ENCODE peak calls at places on chromosomes 4 and X, in six cellular contexts. E is keratinocyte, T is DND-41, Z is PC-3, F is trophoblast cell, K is H9. V is an unnamed sample.

GRCh38 chr4:169024762-169025161 is 14.7 kb upstream of the CBR4 start:
- DNase-seq in E (no peak), T (no peak), Z (peak), F (no peak), K (no peak), V (peak)

GRCh38 chr4:96983830-96984229 is 1143.9 kb downstream of the PDHA2 start:
- DNase-seq in E (no peak), T (peak), Z (no peak), F (no peak), K (no peak), V (no peak)

GRCh38 chr4:63841266-63841665 is 568.0 kb downstream of the TECRL start:
- DNase-seq in E (no peak), T (no peak), Z (no peak), F (no peak), K (no peak), V (no peak)

GRCh38 chrX:72245461-72246089 is 6.7 kb upstream of the ERCC6L start:
- DNase-seq in E (no peak), T (peak), Z (peak), F (peak), K (peak), V (peak)

GRCh38 chrX:68503830-68504229 is 5.0 kb downstream of the YIPF6 start:
- DNase-seq in E (no peak), T (no peak), Z (peak), F (peak), K (no peak), V (peak)

GRCh38 chr4:123520376-123520775 is 123.8 kb downstream of the SPRY1 start:
- DNase-seq in E (no peak), T (no peak), Z (no peak), F (no peak), K (no peak), V (no peak)

GRCh38 chr4:145720656-145721055 is 40.7 kb downstream of the C4orf51 start:
- DNase-seq in E (no peak), T (no peak), Z (no peak), F (no peak), K (no peak), V (no peak)

GRCh38 chr4:81003549-81004240 is 26.8 kb upstream of the BMP3 start:
- DNase-seq in E (no peak), T (no peak), Z (no peak), F (no peak), K (no peak), V (no peak)

GRCh38 chrX:41561045-41561444 is 113.9 kb downstream of the NYX start:
- DNase-seq in E (no peak), T (peak), Z (peak), F (no peak), K (no peak), V (peak)

GRCh38 chr4:75251547-75251946 is 262.7 kb downstream of the RCHY1 start:
- DNase-seq in E (no peak), T (no peak), Z (no peak), F (no peak), K (no peak), V (no peak)

GRCh38 chrX:127877358-127877757 is 174.8 kb downstream of the ACTRT1 start:
- DNase-seq in E (no peak), T (no peak), Z (no peak), F (no peak), K (no peak), V (no peak)

GRCh38 chr4:121599049-121599448 is 97.7 kb downstream of the ANXA5 start:
- DNase-seq in E (no peak), T (no peak), Z (no peak), F (no peak), K (no peak), V (no peak)

GRCh38 chrX:127207326-127207725 is 387.8 kb downstream of the PRR32 start:
- DNase-seq in E (no peak), T (no peak), Z (no peak), F (no peak), K (no peak), V (no peak)

GRCh38 chrX:7047951-7048350 is 99.6 kb upstream of the STS start:
- DNase-seq in E (no peak), T (no peak), Z (peak), F (no peak), K (no peak), V (no peak)

GRCh38 chr4:37976513-37976912 is 16.3 kb downstream of the PTTG2 start:
- DNase-seq in E (no peak), T (no peak), Z (no peak), F (peak), K (no peak), V (peak)

GRCh38 chrX:111955916-111956315 is 79.9 kb downstream of the TRPC5OS start:
- DNase-seq in E (no peak), T (no peak), Z (no peak), F (no peak), K (no peak), V (no peak)

DNA sequence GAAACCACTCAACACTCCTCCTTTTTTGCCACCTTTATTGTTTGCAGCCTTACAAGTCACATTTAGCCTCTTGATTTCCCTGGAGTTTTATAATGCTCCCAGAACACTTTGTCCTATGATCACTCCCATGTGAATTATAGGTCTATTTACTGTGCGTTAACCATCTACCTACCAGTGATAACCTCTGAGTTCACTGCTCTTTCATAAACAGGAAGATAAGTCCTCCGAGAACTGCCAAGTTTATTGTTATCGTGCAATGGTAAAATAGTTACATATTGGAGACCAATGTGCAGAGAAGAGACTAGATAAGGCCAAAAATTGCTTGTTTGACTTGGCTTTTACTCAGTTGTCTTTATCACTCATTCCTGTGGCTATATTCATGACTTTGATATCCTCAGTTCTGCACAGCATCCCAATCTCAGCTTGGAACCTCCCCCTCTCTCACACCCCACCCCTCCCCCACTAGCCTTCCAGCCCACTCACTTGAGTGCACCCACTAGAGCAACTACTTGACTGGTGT is 12.9 kb upstream of the NUDT9 start:
- DNase-seq in E (no peak), T (no peak), Z (no peak), F (no peak), K (no peak), V (no peak)
- H3K9ac ChIP-seq in E (no peak), T (no peak), Z (no peak), F (no peak), K (no peak), V (no peak)

DNA sequence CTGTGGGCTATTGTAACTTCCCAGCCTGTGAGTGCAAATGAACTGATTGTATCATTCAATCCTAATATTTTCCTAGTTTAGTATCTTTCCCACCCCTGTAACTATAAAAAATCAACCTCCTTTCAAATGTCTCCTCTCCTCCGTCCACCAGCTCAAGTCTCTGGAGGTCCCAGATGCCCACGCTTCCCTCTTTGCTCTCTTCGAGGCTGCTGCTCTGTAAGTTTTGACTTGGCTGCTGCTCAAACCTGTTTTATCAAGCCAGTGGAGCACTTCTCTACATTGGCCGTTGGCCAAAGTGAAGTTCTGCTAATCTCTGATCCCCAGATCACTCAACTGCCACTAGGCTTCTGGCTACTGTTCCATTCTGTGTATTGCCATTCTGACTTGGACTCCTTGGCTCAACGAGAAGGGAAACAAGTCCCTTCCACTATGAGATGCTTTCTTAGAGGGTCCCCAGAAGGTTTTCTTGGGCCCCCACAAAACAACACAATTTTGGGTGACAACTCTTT is 60.7 kb upstream of the RAPGEF2 start:
- DNase-seq in E (no peak), T (no peak), Z (no peak), F (no peak), K (no peak), V (no peak)
- H3K4me2 ChIP-seq in E (no peak), T (no peak), Z (no peak), F (no peak), K (no peak), V (no peak)

DNA sequence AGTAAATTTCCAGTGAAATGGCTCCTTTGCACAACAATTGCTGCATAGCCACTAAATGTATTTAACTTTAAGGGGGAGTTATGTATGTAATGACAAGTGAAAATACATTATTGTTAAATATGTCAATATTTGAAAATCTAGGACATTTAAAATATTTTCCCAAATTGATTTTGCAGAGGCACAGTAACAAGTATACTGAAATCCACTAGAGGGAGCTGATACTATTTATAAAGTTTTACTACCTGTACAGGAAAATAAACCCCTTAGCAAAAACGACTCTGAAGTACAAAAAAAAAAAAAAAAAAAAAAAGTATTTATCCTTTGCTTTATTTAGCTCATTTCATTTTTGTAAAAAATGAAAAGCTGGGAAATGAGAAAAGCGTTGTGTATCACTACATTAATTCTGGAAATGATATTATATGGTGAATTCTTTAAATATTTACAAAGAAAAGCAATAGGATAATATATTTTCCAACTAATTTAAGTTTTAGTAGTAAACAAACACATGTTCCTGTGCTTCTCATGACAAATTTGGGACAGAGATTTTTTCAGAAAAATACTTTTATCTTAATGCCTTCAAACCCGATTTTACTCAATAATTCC is 727.7 kb downstream of the DMD start:
- DNase-seq in E (no peak), T (no peak), Z (peak), F (no peak), K (no peak), V (no peak)
- H2AFZ ChIP-seq in E (no peak), T (no peak), Z (no peak), F (no peak), K (no peak), V (no peak)

GRCh38 chr4:151692443-151692782 is 68.4 kb downstream of the GATB start:
- DNase-seq in E (no peak), T (no peak), Z (no peak), F (no peak), K (no peak), V (no peak)

GRCh38 chr4:151691639-151692442 is 69.0 kb downstream of the GATB start:
- DNase-seq in E (no peak), T (no peak), Z (no peak), F (no peak), K (no peak), V (no peak)

GRCh38 chr4:151690884-151691283 is 69.9 kb downstream of the GATB start:
- DNase-seq in E (no peak), T (no peak), Z (no peak), F (no peak), K (no peak), V (no peak)

GRCh38 chr4:151694819-151695730 is 65.7 kb downstream of the GATB start:
- DNase-seq in E (no peak), T (no peak), Z (no peak), F (no peak), K (no peak), V (no peak)

GRCh38 chr4:151692821-151693504 is 67.8 kb downstream of the GATB start:
- DNase-seq in E (no peak), T (no peak), Z (no peak), F (no peak), K (no peak), V (no peak)
- H3K9ac ChIP-seq in E (no peak), T (no peak), Z (no peak), F (no peak), K (no peak), V (no peak)

GRCh38 chrX:107731831-107732502 is 43.6 kb downstream of the TSC22D3 start:
- DNase-seq in E (no peak), T (no peak), Z (peak), F (no peak), K (peak), V (peak)

GRCh38 chrX:107729558-107730297 is 45.9 kb downstream of the TSC22D3 start:
- DNase-seq in E (no peak), T (no peak), Z (peak), F (no peak), K (peak), V (peak)

GRCh38 chrX:107730298-107730655 is 45.3 kb downstream of the TSC22D3 start:
- DNase-seq in E (no peak), T (no peak), Z (no peak), F (no peak), K (no peak), V (no peak)

GRCh38 chrX:107733686-107734085 is 41.9 kb downstream of the TSC22D3 start:
- DNase-seq in E (no peak), T (no peak), Z (no peak), F (no peak), K (no peak), V (no peak)

DNA sequence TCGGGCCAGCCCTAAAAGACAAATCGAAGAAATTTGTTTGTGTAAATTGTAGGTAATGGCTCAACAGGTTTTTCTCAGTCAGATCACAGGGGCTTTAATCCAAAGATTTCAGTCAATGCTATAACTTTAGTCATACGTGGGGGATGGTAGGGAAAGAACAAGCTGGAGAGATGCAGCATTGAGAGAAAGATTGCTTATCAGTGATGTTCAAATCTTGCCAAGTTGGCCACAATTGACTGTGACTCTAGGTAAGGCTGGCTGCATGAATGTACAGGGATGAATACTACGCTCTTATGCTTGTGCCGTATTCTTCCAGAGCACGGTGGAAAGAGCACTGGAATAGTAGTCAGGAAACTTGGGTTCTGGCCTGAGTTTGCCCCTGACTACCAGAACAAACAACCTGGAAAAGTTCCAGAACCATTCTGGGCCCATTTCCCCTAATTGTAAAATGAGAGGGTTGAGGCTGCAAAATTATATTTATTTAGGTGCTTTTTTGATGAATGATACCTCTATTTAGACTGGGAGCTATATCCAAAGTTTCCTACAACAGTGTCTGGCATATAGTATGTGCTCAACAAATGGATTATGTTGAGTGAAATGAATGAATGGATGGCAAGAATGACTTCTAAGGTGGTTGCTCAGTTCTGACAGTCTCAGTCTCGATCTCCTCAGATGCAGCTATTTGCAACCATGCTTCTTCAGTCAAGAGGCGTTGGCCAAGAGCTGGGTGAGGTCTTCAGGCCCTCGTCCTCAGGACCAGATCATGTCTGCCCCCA is 44.4 kb downstream of the TSC22D3 start:
- DNase-seq in E (no peak), T (no peak), Z (peak), F (no peak), K (no peak), V (no peak)
- H3K4me2 ChIP-seq in E (no peak), T (no peak), Z (peak), F (no peak), K (no peak), V (no peak)

GRCh38 chr4:21543514-21543913 is 405.1 kb downstream of the KCNIP4 start:
- DNase-seq in E (no peak), T (no peak), Z (no peak), F (no peak), K (no peak), V (no peak)
- H2AFZ ChIP-seq in E (no peak), T (no peak), Z (no peak), F (no peak), K (no peak), V (no peak)

GRCh38 chr4:1166509-1167243 is 5.7 kb downstream of the SPON2 start:
- DNase-seq in E (no peak), T (no peak), Z (no peak), F (no peak), K (no peak), V (no peak)
- H3K9ac ChIP-seq in E (no peak), T (peak), Z (peak), F (no peak), K (no peak), V (no peak)

V was measured in mammary epithelial cell.